ENCODE peak calls at places on chromosome 4, in five cellular contexts. V is tibial nerve, D is ovary, W is transverse colon, M is GM12878. L is an unnamed sample.

GRCh38 chr4:10201356-10202223 is 85.0 kb upstream of the WDR1 start:
- DNase-seq in D (no peak), V (no peak), W (no peak), M (no peak), L (no peak)

GRCh38 chr4:147901388-147901787 is 169.5 kb downstream of the ARHGAP10 start:
- DNase-seq in D (no peak), W (no peak), M (no peak), V (no peak), L (no peak)

GRCh38 chr4:98685225-98686045 is 27.0 kb upstream of the TSPAN5 start:
- DNase-seq in W (no peak), D (no peak), V (no peak), M (no peak), L (no peak)

GRCh38 chr4:69321153-69321729 is 41.0 kb downstream of the UGT2B28 start:
- DNase-seq in V (no peak), D (no peak), M (no peak), W (no peak), L (peak; percentile 85)

GRCh38 chr4:167219090-167219489 is 15.2 kb downstream of the SPOCK3 start:
- DNase-seq in V (no peak), D (no peak), M (no peak), W (no peak), L (no peak)

GRCh38 chr4:42048394-42048793 is 58.1 kb downstream of the SLC30A9 start:
- DNase-seq in M (no peak), D (no peak), V (no peak), W (no peak), L (no peak)

GRCh38 chr4:100430441-100430840 is 87.4 kb downstream of the EMCN start:
- DNase-seq in D (no peak), M (no peak), V (no peak), W (no peak), L (no peak)

GRCh38 chr4:7425171-7425570 is 9.6 kb downstream of the PSAPL1 start:
- DNase-seq in D (no peak), V (no peak), M (no peak), W (peak; percentile 2), L (peak; percentile 22)

GRCh38 chr4:109631709-109632108 is 71.5 kb downstream of the CASP6 start:
- DNase-seq in M (no peak), D (no peak), W (no peak), V (no peak), L (no peak)

GRCh38 chr4:10502717-10503116 is 45.5 kb upstream of the ZNF518B start:
- DNase-seq in D (no peak), M (no peak), V (peak; percentile 20), W (no peak), L (no peak)

GRCh38 chr4:40251366-40251765 is 54.5 kb downstream of the RHOH start:
- DNase-seq in W (no peak), M (no peak), D (no peak), V (no peak), L (no peak)

GRCh38 chr4:144575181-144575580 is 70.8 kb upstream of the HHIP start:
- DNase-seq in W (no peak), V (no peak), D (no peak), M (no peak), L (no peak)

GRCh38 chr4:142404191-142404611 is 441.9 kb downstream of the INPP4B start:
- DNase-seq in V (no peak), M (no peak), D (no peak), W (no peak), L (no peak)

GRCh38 chr4:3485011-3485881 is 22.1 kb downstream of the DOK7 start:
- DNase-seq in M (no peak), W (peak; percentile 35), V (no peak), D (no peak), L (no peak)

GRCh38 chr4:13289391-13289790 is 194.7 kb downstream of the RAB28 start:
- DNase-seq in V (no peak), D (no peak), W (no peak), M (no peak), L (no peak)

GRCh38 chr4:76066546-76066945 is 8.0 kb upstream of the ART3 start:
- DNase-seq in M (no peak), V (no peak), W (no peak), D (no peak), L (no peak)

GRCh38 chr4:85968945-85969830 is 390.7 kb downstream of the MAPK10 start:
- DNase-seq in M (no peak), V (no peak), D (no peak), W (no peak), L (no peak)

GRCh38 chr4:93791570-93792195 is 36.9 kb upstream of the ATOH1 start:
- DNase-seq in W (peak; percentile 64), D (peak; percentile 47), M (no peak), V (peak; percentile 56), L (peak; percentile 59)

GRCh38 chr4:40848981-40849380 is 99.2 kb downstream of the NSUN7 start:
- DNase-seq in M (no peak), V (no peak), D (no peak), W (no peak), L (no peak)

GRCh38 chr4:139556071-139556734 is at the start of gene SETD7:
- DNase-seq in M (no peak), D (peak; percentile 83), V (peak; percentile 63), W (peak; percentile 79), L (peak; percentile 74)

GRCh38 chr4:98232202-98232601 is 29.0 kb upstream of the RAP1GDS1 start:
- DNase-seq in V (no peak), D (no peak), W (no peak), M (no peak), L (no peak)

GRCh38 chr4:168566736-168567135 is 69.9 kb downstream of the PALLD start:
- DNase-seq in V (no peak), M (no peak), D (no peak), W (no peak), L (no peak)
- H3K4me1 ChIP-seq in V (peaks cover 25% of the 10 kb centered on the region), M (no peaks in the 10 kb centered on the region), D (peaks cover 2% of the 10 kb centered on the region), W (no peaks in the 10 kb centered on the region), L (peaks cover 11% of the 10 kb centered on the region)

DNA sequence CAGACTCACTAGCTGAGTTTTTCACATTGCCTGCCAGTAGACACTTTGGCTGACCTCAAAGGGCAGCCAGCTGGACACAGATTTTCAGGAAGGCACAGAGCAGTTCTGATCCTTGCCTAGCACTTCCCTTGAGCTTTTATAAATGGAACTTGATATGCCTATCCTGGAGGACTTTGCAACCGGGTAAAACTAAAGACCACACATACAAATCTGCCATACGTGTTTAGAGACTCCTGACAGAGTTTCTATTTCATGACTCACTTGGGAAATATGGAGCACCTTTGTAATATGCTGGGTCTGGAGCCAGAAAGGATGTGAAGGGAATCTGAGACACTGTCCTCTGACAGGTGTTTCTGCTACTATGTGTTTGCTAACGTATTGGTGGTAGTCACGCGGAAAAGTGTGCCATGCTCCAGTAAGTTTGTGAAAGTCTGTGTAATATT is 56.7 kb upstream of the RASSF6 start:
- DNase-seq in V (no peak), W (no peak), M (peak; percentile 19), D (peak; percentile 52), L (no peak)
- TF ChIP-seq EP300 in V (no peak), W (no peak), M (no peak), D (no peak), L (no peak)

DNA sequence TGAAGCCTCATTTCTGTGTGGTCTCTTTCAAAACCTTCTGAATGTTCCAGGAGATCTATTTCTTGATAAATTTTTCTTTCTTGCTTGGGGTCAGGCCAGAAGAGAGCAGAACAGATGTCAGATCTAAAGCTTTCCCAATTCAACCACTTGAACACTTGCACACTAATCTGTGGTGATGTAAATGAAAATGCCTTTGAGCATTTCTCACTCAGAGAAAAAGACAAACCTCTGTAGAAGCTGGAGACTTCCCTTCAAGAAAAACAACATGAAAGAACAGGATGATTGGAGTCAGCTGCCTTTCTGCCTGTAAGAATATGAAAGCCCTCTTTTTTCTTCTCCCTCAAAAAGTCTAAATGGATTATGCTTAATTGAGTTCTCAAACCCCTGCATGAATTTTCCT is 11.2 kb downstream of the IGFBP7 start:
- DNase-seq in V (no peak), M (no peak), W (no peak), D (no peak), L (no peak)
- H3K4me3 ChIP-seq in V (no peak overlapping the region), M (no peak overlapping the region), W (no peak overlapping the region), D (no peak overlapping the region), L (no peak overlapping the region)

GRCh38 chr4:184283659-184284335 is 66.1 kb upstream of the ENPP6 start:
- DNase-seq in W (peak; percentile 27), M (no peak), V (peak; percentile 2), D (no peak), L (no peak)

GRCh38 chr4:184284336-184284690 is 66.6 kb upstream of the ENPP6 start:
- DNase-seq in W (no peak), V (no peak), D (no peak), M (no peak), L (no peak)

GRCh38 chr4:184286346-184286745 is 68.7 kb upstream of the ENPP6 start:
- DNase-seq in W (no peak), M (no peak), V (peak; percentile 5), D (no peak), L (no peak)

GRCh38 chr4:184282895-184283654 is 65.4 kb upstream of the ENPP6 start:
- DNase-seq in D (no peak), W (peak; percentile 22), V (peak; percentile 1), M (peak; percentile 97), L (no peak)

DNA sequence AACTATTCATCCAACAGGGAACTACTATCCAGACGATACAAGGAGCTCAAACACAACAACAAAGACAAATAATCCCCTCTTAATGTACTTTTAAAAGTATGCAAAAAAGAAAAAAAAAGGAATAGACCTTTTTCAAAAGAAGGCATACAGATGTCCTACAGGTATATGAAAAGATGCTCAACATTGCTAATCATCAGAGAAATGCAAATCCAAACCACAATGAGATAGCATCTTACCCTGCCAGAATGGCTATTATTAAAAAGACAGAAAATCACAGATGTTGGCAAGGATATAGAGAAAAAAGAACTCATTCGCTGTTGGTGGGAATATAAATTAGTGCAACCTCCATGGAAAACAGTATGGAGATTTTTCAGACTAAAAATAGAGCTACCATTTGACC is 67.1 kb upstream of the ENPP6 start:
- DNase-seq in W (no peak), V (no peak), D (no peak), M (no peak), L (no peak)
- H3K4me1 ChIP-seq in W (peaks cover 9% of the 10 kb centered on the region), V (peaks cover 58% of the 10 kb centered on the region), D (peaks cover 8% of the 10 kb centered on the region), M (peaks cover 82% of the 10 kb centered on the region), L (peaks cover 27% of the 10 kb centered on the region)

GRCh38 chr4:138334346-138335016 is 92.3 kb upstream of the SLC7A11 start:
- DNase-seq in V (no peak), D (no peak), W (peak; percentile 46), M (no peak), L (peak; percentile 27)
- TF ChIP-seq EP300 in V (no peak), D (no peak), W (no peak), M (no peak), L (no peak)

GRCh38 chr4:11650801-11651596 is 222.3 kb upstream of the HS3ST1 start:
- DNase-seq in D (no peak), M (no peak), W (no peak), V (no peak), L (no peak)
- H3K4me3 ChIP-seq in D (no peak overlapping the region), M (no peak overlapping the region), W (no peak overlapping the region), V (no peak overlapping the region), L (no peak overlapping the region)

GRCh38 chr4:188620608-188621007 is 481.4 kb downstream of the TRIML1 start:
- DNase-seq in M (no peak), D (no peak), W (no peak), V (no peak), L (no peak)
- H3K4me1 ChIP-seq in M (no peaks in the 10 kb centered on the region), D (no peaks in the 10 kb centered on the region), W (no peaks in the 10 kb centered on the region), V (no peaks in the 10 kb centered on the region), L (no peaks in the 10 kb centered on the region)

GRCh38 chr4:112245383-112245782 is 13.8 kb downstream of the AP1AR start:
- DNase-seq in D (no peak), M (no peak), V (no peak), W (no peak), L (no peak)
- TF ChIP-seq EP300 in D (no peak), M (no peak), V (no peak), W (no peak), L (no peak)